ENCODE peak calls at places on chromosomes 1 and 21, in four cellular contexts. T is spleen, I is transverse colon, A is OCI-LY7. H is an unnamed sample. For H3K9me3, the result is how much of the 10 kb centered on the place peaks cover.

GRCh38 chr1:1069711-1070676 is 4.1 kb downstream of the RNF223 start:
- DNase-seq in I (no peak), T (peak), A (peak), H (no peak)

GRCh38 chr1:240190881-240191385 is 99.2 kb downstream of the FMN2 start:
- DNase-seq in I (peak), T (no peak), A (no peak), H (no peak)

GRCh38 chr1:201299968-201300367 is 16.7 kb downstream of the PKP1 start:
- DNase-seq in T (peak), A (no peak), I (peak), H (peak)

GRCh38 chr1:185398599-185398998 is 81.6 kb upstream of the IVNS1ABP start:
- DNase-seq in I (no peak), T (no peak), A (no peak), H (no peak)

GRCh38 chr1:227058321-227058751 is 118.2 kb downstream of the COQ8A start:
- DNase-seq in A (no peak), T (no peak), I (no peak), H (no peak)

GRCh38 chr1:147292012-147292411 is 49.5 kb downstream of the CHD1L start:
- DNase-seq in I (no peak), A (no peak), T (no peak), H (no peak)

GRCh38 chr1:224635356-224635755 is 19.2 kb downstream of the CNIH3 start:
- DNase-seq in T (no peak), A (no peak), I (no peak), H (no peak)

GRCh38 chr1:210681158-210681557 is 352.5 kb downstream of the HHAT start:
- DNase-seq in I (no peak), A (no peak), T (no peak), H (no peak)

GRCh38 chr1:108665047-108665446 is 4.2 kb upstream of the HENMT1 start:
- DNase-seq in I (no peak), A (no peak), T (no peak), H (no peak)

GRCh38 chr1:109777980-109778625 is 14.4 kb upstream of the EPS8L3 start:
- DNase-seq in T (peak), A (no peak), I (peak), H (no peak)

GRCh38 chr1:204149635-204150565 is 1.9 kb downstream of the ETNK2 start:
- DNase-seq in I (no peak), T (peak), A (no peak), H (no peak)

GRCh38 chr1:183567584-183567983 is 22.7 kb downstream of the NCF2 start:
- DNase-seq in A (peak), T (peak), I (peak), H (peak)

GRCh38 chr1:113804421-113805255 is 7.6 kb downstream of the RSBN1 start:
- DNase-seq in I (no peak), T (no peak), A (no peak), H (no peak)

DNA sequence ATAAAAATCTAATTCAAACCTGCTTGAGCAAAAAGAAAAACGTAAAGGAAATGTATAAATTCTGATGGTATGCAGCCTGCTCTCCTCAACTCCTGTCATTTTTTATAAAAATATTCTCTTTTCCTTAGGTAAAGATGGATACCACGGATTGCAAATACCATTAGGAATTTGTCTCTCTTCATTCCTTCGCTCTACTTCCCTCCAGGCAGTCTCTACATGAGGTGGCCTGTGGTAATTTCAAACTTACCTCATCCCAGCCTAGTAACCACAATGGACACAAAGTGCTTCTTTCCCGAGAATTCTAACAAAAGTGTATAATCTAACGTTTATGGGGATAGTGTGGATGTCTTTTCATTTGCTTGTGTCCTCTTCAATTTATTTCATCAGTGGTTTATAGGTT is 239.5 kb upstream of the LRRC7 start:
- DNase-seq in T (no peak), I (no peak), A (no peak), H (no peak)
- H3K9me3 ChIP-seq in T (under half), I (under half), A (under half), H (under half)

GRCh38 chr1:99829269-99829668 is 20.9 kb upstream of the AGL start:
- DNase-seq in A (no peak), I (no peak), T (no peak), H (no peak)
- TF ChIP-seq CTCF in A (no peak), I (no peak), T (no peak), H (no peak)

GRCh38 chr21:9753943-9754342 is 767.4 kb upstream of the TPTE start:
- DNase-seq in T (no peak), A (no peak), I (no peak), H (no peak)
- H3K9me3 ChIP-seq in T (under half), A (under half), I (under half), H (under half)

DNA sequence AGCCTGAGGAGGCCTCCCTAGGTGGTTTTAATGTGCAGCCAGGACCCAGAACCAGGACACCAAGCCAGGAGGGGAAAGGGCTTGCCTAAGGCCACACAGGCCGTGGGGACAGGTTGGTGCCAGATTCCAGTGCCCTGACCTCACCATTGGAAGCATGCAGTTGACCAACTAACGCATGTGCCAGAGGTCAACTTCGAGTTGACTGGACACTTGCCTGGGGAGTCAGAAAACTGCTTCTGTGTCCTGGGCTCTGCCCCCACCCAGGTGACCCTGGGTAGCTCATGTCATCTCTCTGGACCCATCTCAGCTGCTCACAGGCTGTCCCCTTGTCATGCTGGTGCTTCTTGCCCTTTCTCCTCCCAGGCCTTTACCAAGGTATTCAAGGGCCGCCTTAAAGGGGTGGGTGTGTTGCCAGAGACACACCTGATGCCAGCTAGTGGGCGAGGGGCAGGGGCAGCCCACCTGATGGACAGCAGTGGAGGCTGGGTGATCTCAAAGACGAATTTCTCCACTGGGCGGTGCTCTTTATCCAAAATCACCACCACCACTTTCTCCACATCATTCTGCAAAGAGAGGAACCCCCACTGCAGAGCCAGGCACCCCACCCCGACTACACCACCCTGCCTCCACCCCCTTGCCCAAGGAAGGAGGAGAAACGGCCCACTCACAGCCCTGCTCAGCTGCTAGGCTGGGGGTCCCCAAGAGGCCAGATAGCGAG is 4.4 kb downstream of the MAD2L2 start:
- DNase-seq in I (no peak), A (no peak), T (no peak), H (no peak)
- TF ChIP-seq CTCF in I (no peak), A (peak), T (no peak), H (no peak)

GRCh38 chr1:36365310-36365895 is 20.3 kb downstream of the STK40 start:
- DNase-seq in A (no peak), T (no peak), I (no peak), H (no peak)
- H3K9me3 ChIP-seq in A (under half), T (under half), I (under half), H (under half)

DNA sequence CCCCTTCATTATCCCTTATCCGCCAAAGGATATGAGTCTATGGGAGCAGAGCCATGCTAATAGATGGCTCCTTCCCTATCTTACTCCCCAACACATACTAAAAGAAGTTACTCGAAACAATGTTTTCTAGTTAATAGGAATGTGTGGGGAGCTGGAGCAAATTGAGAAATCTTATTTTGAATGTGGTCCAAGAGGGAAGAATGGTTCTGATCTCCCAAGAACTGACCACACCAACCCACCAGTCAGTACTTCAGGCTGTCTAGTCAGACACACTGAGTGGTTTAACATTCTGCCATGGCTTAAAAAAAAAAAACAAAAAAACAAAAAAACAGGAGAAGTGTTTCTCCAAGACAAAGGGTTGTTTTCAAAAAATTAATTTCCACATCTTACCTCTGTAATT is 31.5 kb upstream of the DNASE2B start:
- DNase-seq in A (no peak), I (no peak), T (no peak), H (no peak)
- TF ChIP-seq CTCF in A (no peak), I (no peak), T (no peak), H (no peak)

DNA sequence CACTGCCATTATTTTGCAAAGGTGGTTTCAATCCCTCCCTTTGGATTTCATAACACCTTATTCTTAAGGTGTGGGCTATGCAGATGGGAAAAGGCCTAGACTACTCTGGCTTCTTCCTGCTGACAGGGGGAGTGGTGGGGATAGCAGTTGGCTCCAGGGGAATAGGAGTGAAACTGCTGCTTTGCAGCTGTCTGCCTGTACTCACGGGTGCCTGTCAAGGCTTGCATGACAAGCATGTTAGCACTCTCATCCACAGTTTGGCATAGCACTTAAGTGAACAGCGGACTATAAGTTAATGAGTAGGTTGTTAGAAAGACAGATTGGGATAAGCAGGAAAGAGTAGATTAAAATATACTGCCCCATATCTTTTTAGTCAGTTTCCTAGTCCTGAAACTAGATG is 287.5 kb upstream of the DAB1 start:
- DNase-seq in T (no peak), A (no peak), I (no peak), H (no peak)
- H3K9me3 ChIP-seq in T (under half), A (under half), I (under half), H (under half)

DNA sequence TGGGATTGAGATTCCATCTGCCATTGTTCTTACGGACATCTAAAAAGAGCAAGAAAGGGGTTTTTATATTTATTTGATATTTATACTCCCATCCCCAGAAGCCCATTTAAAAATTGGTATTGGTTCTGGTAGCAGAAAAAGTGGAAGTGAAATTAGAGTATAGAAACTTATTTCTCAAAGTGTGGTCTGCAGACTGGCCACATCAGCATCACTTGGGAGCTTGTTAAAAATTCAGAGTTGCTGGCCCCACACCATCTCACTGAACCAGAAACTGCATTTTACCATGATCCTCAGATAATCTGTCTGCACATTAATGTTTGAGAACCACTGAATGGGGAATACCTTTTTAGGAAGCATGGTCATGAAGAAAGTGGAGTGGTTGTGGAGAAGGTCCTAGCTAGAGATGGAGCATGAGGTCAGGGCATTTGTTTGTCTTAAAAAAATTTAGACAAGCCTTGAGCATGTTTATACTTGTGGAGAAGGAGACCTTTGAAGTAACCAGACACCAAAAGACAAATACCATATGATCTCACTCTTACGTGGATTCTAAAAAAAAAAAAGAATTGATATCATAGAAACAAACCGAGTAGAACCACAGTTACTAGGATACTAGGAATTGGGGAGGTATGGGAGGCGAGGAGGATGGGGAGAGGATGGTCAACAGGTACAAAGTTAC is 116.3 kb downstream of the ST6GALNAC3 start:
- DNase-seq in A (peak), T (no peak), I (no peak), H (no peak)
- TF ChIP-seq CTCF in A (no peak), T (no peak), I (no peak), H (no peak)

DNA sequence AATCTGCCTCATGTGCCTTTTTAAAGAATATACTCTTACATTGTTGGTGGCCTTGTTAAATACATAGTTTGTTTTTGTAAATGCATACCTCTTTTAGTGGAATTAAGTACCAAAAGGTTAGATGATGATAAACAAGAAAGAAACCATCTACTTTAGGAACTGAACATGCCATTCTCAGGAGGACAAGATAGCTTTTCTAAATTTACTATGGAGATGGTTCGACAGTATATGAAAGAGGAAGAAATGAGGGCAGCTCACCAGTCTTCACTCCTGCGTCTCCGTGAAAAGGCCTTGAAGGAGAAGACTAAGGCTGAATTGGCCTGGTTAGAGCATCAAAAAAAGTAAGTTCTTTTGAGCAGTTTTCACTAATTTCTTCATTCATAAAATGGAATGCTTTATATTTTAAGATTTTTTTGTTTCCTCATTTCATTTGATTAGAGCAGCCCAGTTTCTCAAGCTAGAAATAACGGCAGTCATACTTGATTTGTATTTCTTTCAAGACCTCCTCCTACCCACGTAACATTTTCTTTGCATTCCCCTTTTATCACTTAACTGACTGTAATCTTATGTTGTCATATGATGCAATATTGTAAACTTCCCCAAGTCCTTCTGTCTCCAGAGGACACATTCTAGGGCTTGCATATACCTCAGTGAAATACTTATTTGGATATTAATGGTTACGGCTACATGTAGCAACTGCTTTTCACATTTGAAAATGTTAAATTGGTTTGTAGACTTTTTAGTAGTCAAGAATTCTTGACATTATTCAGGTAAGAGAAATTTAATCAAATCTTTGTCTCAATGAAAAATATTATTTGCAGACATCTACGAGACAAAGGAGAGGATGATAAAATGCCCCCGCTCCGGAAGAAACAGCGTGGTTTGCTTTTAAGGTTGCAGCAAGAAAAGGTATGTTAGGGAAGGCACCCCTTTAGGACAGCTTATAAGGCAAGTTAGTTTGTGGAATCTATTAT is 99.3 kb downstream of the CEP350 start:
- DNase-seq in T (no peak), A (no peak), I (no peak), H (no peak)
- H3K9me3 ChIP-seq in T (under half), A (under half), I (under half), H (under half)

H was measured in Peyer's patch.